ENCODE peak calls at places on chromosomes 12 and 14, in six cellular contexts. O, T, C, H, R and G are unnamed samples.

GRCh38 chr14:96140964-96141363 is 63.7 kb upstream of the BDKRB2 start:
- DNase-seq in H (no peak), T (no peak), C (no peak), O (no peak), R (no peak), G (no peak)

GRCh38 chr12:49535921-49536525 is 2.8 kb upstream of the KCNH3 start:
- DNase-seq in T (peak; percentile 82), C (no peak), H (no peak), O (no peak), R (no peak), G (no peak)

GRCh38 chr14:56964885-56965284 is 154.6 kb upstream of the OTX2 start:
- DNase-seq in H (no peak), C (no peak), O (no peak), R (no peak), T (no peak), G (no peak)

GRCh38 chr12:57692500-57692899 is 1.4 kb upstream of the OS9 start:
- DNase-seq in O (no peak), R (no peak), H (no peak), T (no peak), C (no peak), G (no peak)

GRCh38 chr12:49428652-49429549 is 61.6 kb downstream of the SPATS2 start:
- DNase-seq in O (no peak), T (no peak), R (no peak), H (no peak), C (peak; percentile 8), G (peak; percentile 67)

GRCh38 chr14:92473261-92473946 is 40.2 kb upstream of the RIN3 start:
- DNase-seq in R (no peak), O (no peak), C (no peak), H (peak; percentile 39), T (peak; percentile 58), G (peak; percentile 81)

GRCh38 chr12:83473408-83474095 is 786.8 kb downstream of the TMTC2 start:
- DNase-seq in O (no peak), R (no peak), H (no peak), C (peak; percentile 18), T (no peak), G (no peak)

GRCh38 chr12:48002773-48003218 is 1.5 kb downstream of the COL2A1 start:
- DNase-seq in H (peak; percentile 58), C (no peak), O (no peak), T (no peak), R (peak; percentile 43), G (peak; percentile 58)